ENCODE peak calls at places on chromosomes 5 and 9, in five cellular contexts. One of them, this sample, is unnamed.
A peak's percentile ranks its signal among the peaks of the same experiment; 100 is the strongest.

GRCh38 chr9:3330792-3331420 is 194.9 kb downstream of the RFX3 start:
- DNase-seq in uterus: no peak
- DNase-seq in testis: no peak
- DNase-seq in A549: peak; percentile 6
- DNase-seq in right lobe of liver: no peak
- DNase-seq in this sample: no peak

GRCh38 chr5:112682621-112683061 is 55.0 kb upstream of the APC start:
- DNase-seq in A549: no peak
- DNase-seq in testis: no peak
- DNase-seq in right lobe of liver: no peak
- DNase-seq in uterus: no peak
- DNase-seq in this sample: no peak

GRCh38 chr5:103041071-103041676 is 78.8 kb downstream of the GIN1 start:
- DNase-seq in A549: peak; percentile 5
- DNase-seq in testis: no peak
- DNase-seq in uterus: no peak
- DNase-seq in right lobe of liver: no peak
- DNase-seq in this sample: no peak

GRCh38 chr5:51433052-51433710 is 49.9 kb downstream of the ISL1 start:
- DNase-seq in right lobe of liver: no peak
- DNase-seq in testis: no peak
- DNase-seq in A549: no peak
- DNase-seq in uterus: no peak
- DNase-seq in this sample: no peak

GRCh38 chr9:33172256-33172678 is 5.1 kb upstream of the B4GALT1 start:
- DNase-seq in uterus: no peak
- DNase-seq in A549: no peak
- DNase-seq in testis: peak; percentile 62
- DNase-seq in right lobe of liver: no peak
- DNase-seq in this sample: no peak

GRCh38 chr9:121736964-121737462 is 85.6 kb downstream of the DAB2IP start:
- DNase-seq in uterus: peak; percentile 53
- DNase-seq in right lobe of liver: no peak
- DNase-seq in testis: peak; percentile 74
- DNase-seq in A549: peak; percentile 41
- DNase-seq in this sample: peak; percentile 72

GRCh38 chr9:106980551-106981101 is 117.7 kb downstream of the ZNF462 start:
- DNase-seq in testis: no peak
- DNase-seq in A549: no peak
- DNase-seq in uterus: no peak
- DNase-seq in right lobe of liver: no peak
- DNase-seq in this sample: no peak

GRCh38 chr5:10726179-10726912 is 34.7 kb downstream of the DAP start:
- DNase-seq in A549: no peak
- DNase-seq in right lobe of liver: no peak
- DNase-seq in uterus: no peak
- DNase-seq in testis: no peak
- DNase-seq in this sample: no peak

GRCh38 chr5:109049565-109049964 is 301.9 kb downstream of the FER start:
- DNase-seq in uterus: no peak
- DNase-seq in A549: no peak
- DNase-seq in testis: no peak
- DNase-seq in right lobe of liver: no peak
- DNase-seq in this sample: no peak

GRCh38 chr5:160071521-160072299 is 47.5 kb downstream of the PWWP2A start:
- DNase-seq in testis: peak; percentile 60
- DNase-seq in right lobe of liver: no peak
- DNase-seq in uterus: peak; percentile 43
- DNase-seq in A549: no peak
- DNase-seq in this sample: peak; percentile 40

GRCh38 chr5:102738037-102738436 is 17.1 kb upstream of the PAM start:
- DNase-seq in uterus: no peak
- DNase-seq in A549: no peak
- DNase-seq in right lobe of liver: no peak
- DNase-seq in testis: no peak
- DNase-seq in this sample: no peak

GRCh38 chr5:16147179-16147900 is 32.3 kb downstream of the MARCHF11 start:
- DNase-seq in A549: no peak
- DNase-seq in right lobe of liver: no peak
- DNase-seq in uterus: no peak
- DNase-seq in testis: no peak
- DNase-seq in this sample: no peak

GRCh38 chr5:16149621-16150020 is 30.0 kb downstream of the MARCHF11 start:
- DNase-seq in A549: no peak
- DNase-seq in right lobe of liver: no peak
- DNase-seq in uterus: no peak
- DNase-seq in testis: no peak
- DNase-seq in this sample: no peak

GRCh38 chr5:16156152-16156551 is 23.4 kb downstream of the MARCHF11 start:
- DNase-seq in uterus: no peak
- DNase-seq in A549: no peak
- DNase-seq in right lobe of liver: no peak
- DNase-seq in testis: no peak
- DNase-seq in this sample: no peak

DNA sequence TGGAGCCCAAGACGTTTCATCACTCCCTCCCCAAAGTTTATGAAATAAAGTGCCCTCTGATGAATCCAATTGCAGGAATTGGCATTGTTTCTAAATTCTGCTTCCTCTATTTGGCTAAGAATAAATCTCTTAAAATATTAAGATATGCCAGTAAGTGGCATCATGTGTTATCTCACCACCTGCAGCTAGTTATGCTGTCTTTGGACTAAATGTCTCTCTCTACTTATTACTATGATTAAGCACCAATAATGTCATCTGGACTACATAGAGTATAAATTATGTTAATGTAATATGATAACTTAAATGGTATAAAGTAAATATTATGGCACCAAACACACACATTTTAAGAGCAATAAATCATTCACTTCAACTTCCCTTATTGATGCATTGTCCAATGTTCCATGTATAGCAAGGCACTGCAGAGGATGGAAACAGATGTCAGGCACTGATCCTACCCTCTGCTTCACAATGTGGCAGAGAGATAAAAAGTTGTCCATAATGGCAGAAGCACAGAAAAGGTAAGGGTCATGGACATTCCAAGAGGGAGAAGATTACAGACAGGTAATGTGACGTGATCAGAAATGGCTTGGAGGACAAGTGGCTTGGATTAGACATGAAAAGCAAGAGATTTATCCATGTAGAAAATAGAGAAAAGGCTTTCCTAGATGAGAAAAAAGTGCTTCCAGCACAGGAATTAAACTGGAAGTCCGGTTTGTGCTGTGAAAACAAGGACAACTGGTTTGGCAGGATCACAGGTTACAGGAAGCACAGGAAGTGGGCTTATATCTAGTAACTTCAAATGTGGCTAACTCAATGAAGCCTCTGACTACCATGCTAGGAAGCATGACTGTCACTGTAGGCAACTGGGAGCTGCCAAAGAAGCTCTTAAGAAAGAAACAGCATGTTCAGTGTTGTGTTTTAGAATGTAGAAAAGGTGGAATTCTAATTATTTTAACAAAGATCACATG is 26.7 kb downstream of the MARCHF11 start:
- DNase-seq in uterus: no peak
- DNase-seq in right lobe of liver: no peak
- DNase-seq in A549: no peak
- DNase-seq in testis: no peak
- DNase-seq in this sample: no peak
- H3K27ac ChIP-seq in uterus: no peak overlapping the region
- H3K27ac ChIP-seq in right lobe of liver: no peak overlapping the region
- H3K27ac ChIP-seq in A549: no peak overlapping the region
- H3K27ac ChIP-seq in testis: no peak overlapping the region
- H3K27ac ChIP-seq in this sample: no peak overlapping the region

GRCh38 chr9:136421791-136422190 is 11.3 kb downstream of the PMPCA start:
- DNase-seq in uterus: no peak
- DNase-seq in A549: no peak
- DNase-seq in right lobe of liver: no peak
- DNase-seq in testis: no peak
- DNase-seq in this sample: no peak
- TF ChIP-seq POLR2A in uterus: no peak
- TF ChIP-seq POLR2A in A549: no peak
- TF ChIP-seq POLR2A in right lobe of liver: no peak
- TF ChIP-seq POLR2A in testis: no peak
- TF ChIP-seq POLR2A in this sample: no peak

DNA sequence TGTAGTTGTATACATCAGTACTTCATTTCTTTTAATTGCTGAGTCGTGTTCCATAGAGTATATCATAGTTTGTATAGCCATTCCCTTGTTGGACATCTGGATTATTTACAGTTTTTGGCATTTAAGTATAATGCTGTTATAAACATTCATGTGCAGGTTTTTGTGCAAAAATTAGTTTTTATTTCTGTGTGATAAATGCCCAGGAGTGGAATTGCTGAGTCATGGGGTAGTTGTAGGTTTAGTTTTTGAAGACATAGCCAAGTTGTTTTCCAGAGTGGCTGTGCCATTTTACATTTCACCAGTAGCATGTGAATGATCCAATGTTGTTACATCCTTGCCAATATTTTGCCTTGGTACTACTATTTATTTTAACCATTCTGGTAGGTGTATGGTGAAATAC is 12.5 kb downstream of the ZNF354B start:
- DNase-seq in testis: no peak
- DNase-seq in right lobe of liver: no peak
- DNase-seq in uterus: no peak
- DNase-seq in A549: no peak
- DNase-seq in this sample: no peak
- H3K9me3 ChIP-seq in testis: no peaks in the 10 kb centered on the region
- H3K9me3 ChIP-seq in right lobe of liver: peaks cover 10% of the 10 kb centered on the region
- H3K9me3 ChIP-seq in uterus: no peaks in the 10 kb centered on the region
- H3K9me3 ChIP-seq in A549: peaks cover 87% of the 10 kb centered on the region
- H3K9me3 ChIP-seq in this sample: no peaks in the 10 kb centered on the region

GRCh38 chr5:95870105-95870672 is 47.7 kb upstream of the GLRX start:
- DNase-seq in testis: no peak
- DNase-seq in A549: no peak
- DNase-seq in uterus: no peak
- DNase-seq in right lobe of liver: no peak
- DNase-seq in this sample: no peak
- H3K27ac ChIP-seq in testis: peak overlapping the region; percentile 32
- H3K27ac ChIP-seq in A549: peak overlapping the region; percentile 64
- H3K27ac ChIP-seq in uterus: no peak overlapping the region
- H3K27ac ChIP-seq in right lobe of liver: peak overlapping the region; percentile 5
- H3K27ac ChIP-seq in this sample: no peak overlapping the region

GRCh38 chr9:37372839-37373238 is 49.7 kb upstream of the GRHPR start:
- DNase-seq in right lobe of liver: no peak
- DNase-seq in uterus: no peak
- DNase-seq in testis: no peak
- DNase-seq in A549: no peak
- DNase-seq in this sample: no peak

GRCh38 chr9:37370968-37371563 is 51.4 kb upstream of the GRHPR start:
- DNase-seq in uterus: no peak
- DNase-seq in testis: no peak
- DNase-seq in right lobe of liver: no peak
- DNase-seq in A549: no peak
- DNase-seq in this sample: no peak

GRCh38 chr9:37371565-37372464 is 50.7 kb upstream of the GRHPR start:
- DNase-seq in uterus: no peak
- DNase-seq in testis: no peak
- DNase-seq in right lobe of liver: no peak
- DNase-seq in A549: no peak
- DNase-seq in this sample: no peak

GRCh38 chr9:37370282-37370681 is 52.2 kb upstream of the GRHPR start:
- DNase-seq in uterus: no peak
- DNase-seq in right lobe of liver: no peak
- DNase-seq in A549: no peak
- DNase-seq in testis: no peak
- DNase-seq in this sample: no peak

DNA sequence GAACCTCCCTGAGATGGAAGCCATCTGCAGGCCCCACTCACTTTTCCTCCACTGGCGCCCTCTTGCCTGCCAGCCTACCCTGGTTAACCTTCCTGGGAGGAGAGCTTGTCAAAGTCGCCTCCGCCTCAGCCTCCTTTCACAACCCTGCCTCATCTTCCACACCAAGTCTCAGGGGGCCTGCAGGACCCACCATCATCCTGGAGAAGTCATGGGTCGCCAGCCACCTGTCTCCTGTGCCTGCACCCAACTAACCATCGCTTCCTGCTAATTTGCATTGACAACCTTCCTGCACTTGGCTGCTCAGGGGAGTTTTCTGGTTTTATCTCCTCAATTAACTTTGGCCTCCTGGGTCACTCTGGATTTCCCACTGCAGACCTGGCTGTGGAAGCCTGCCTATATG is 52.8 kb upstream of the GRHPR start:
- DNase-seq in uterus: no peak
- DNase-seq in A549: no peak
- DNase-seq in testis: no peak
- DNase-seq in right lobe of liver: no peak
- DNase-seq in this sample: no peak
- TF ChIP-seq POLR2A in uterus: no peak
- TF ChIP-seq POLR2A in A549: no peak
- TF ChIP-seq POLR2A in testis: no peak
- TF ChIP-seq POLR2A in right lobe of liver: no peak
- TF ChIP-seq POLR2A in this sample: no peak

GRCh38 chr9:93750045-93750444 is 173.7 kb downstream of the PHF2 start:
- DNase-seq in uterus: no peak
- DNase-seq in A549: no peak
- DNase-seq in right lobe of liver: no peak
- DNase-seq in testis: no peak
- DNase-seq in this sample: no peak
- H3K9me3 ChIP-seq in uterus: no peaks in the 10 kb centered on the region
- H3K9me3 ChIP-seq in A549: peaks cover 45% of the 10 kb centered on the region
- H3K9me3 ChIP-seq in right lobe of liver: no peaks in the 10 kb centered on the region
- H3K9me3 ChIP-seq in testis: no peaks in the 10 kb centered on the region
- H3K9me3 ChIP-seq in this sample: no peaks in the 10 kb centered on the region

DNA sequence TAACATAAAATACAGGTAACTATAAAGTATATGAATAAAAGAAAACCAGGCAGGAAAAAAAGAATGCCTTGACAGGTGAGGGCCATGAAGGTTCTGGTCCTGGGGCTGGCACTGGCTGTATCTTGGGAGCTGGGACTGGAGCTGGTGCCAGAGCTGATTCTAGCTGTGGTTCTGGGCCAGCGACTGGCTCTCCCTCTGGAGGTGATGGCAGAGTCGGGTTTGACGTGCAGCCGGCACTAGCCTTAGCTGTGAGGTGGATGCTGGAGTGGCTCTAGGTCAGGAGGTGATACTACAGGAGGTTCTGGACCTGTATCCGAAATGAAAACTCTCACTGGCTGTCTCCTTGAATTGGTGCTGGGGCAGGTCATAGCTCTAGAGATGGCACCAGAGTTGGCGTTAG is 22.3 kb downstream of the OBP2B start:
- DNase-seq in uterus: no peak
- DNase-seq in right lobe of liver: no peak
- DNase-seq in testis: no peak
- DNase-seq in A549: no peak
- DNase-seq in this sample: no peak
- H3K27ac ChIP-seq in uterus: no peak overlapping the region
- H3K27ac ChIP-seq in right lobe of liver: no peak overlapping the region
- H3K27ac ChIP-seq in testis: no peak overlapping the region
- H3K27ac ChIP-seq in A549: no peak overlapping the region
- H3K27ac ChIP-seq in this sample: no peak overlapping the region

GRCh38 chr9:93094294-93095204 is 1.5 kb upstream of the CARD19 start:
- DNase-seq in right lobe of liver: peak; percentile 78
- DNase-seq in A549: no peak
- DNase-seq in uterus: peak; percentile 61
- DNase-seq in testis: peak; percentile 60
- DNase-seq in this sample: peak; percentile 82
- TF ChIP-seq POLR2A in right lobe of liver: no peak
- TF ChIP-seq POLR2A in A549: no peak
- TF ChIP-seq POLR2A in uterus: no peak
- TF ChIP-seq POLR2A in testis: no peak
- TF ChIP-seq POLR2A in this sample: no peak